ENCODE peak calls at places on chromosomes 13 and 19, in four cellular contexts. Z is spleen, O is HCT116, B is Panc1. F is an unnamed sample.

GRCh38 chr19:8023371-8023770 is 17.9 kb upstream of the ELAVL1 start:
- DNase-seq in Z (no peak), O (no peak), B (no peak), F (no peak)

GRCh38 chr13:113592571-113592970 is 8.0 kb downstream of the TFDP1 start:
- DNase-seq in Z (peak), O (no peak), B (no peak), F (no peak)

GRCh38 chr13:85132986-85133385 is 666.2 kb downstream of the SLITRK6 start:
- DNase-seq in Z (no peak), O (no peak), B (no peak), F (no peak)

GRCh38 chr19:57978586-57979289 is 4.4 kb upstream of the C19orf18 start:
- DNase-seq in Z (no peak), O (no peak), B (no peak), F (no peak)

GRCh38 chr19:19040417-19040816 is 7.0 kb downstream of the ARMC6 start:
- DNase-seq in Z (no peak), O (no peak), B (no peak), F (no peak)

GRCh38 chr19:5627395-5627904 is 4.6 kb downstream of the SAFB start:
- DNase-seq in Z (peak), O (no peak), B (no peak), F (no peak)

GRCh38 chr13:30908416-30908980 is 2.4 kb downstream of the MEDAG start:
- DNase-seq in Z (no peak), O (no peak), B (no peak), F (no peak)

GRCh38 chr13:30580852-30581502 is 36.7 kb upstream of the USPL1 start:
- DNase-seq in Z (no peak), O (no peak), B (no peak), F (no peak)

GRCh38 chr19:4225902-4226301 is 3.4 kb upstream of the EBI3 start:
- DNase-seq in Z (no peak), O (no peak), B (no peak), F (no peak)

DNA sequence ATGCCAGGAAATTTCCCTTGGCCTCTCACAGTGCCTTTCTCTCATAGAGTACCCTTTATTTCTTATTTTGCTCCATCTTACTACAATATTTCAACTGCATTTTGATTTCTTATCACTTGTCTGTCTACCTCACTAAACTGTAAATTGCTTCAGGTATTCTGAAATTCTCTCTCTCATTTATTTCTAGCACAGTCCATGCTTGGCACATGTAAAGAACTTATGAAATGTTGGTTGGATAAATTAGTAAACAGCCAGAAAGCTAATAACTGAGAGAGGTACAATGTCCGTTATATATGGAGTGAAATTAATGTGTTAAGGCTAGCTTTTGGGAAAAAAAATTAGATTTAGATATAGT is 138.3 kb upstream of the RFC3 start:
- DNase-seq in Z (no peak), O (no peak), B (no peak), F (no peak)
- H3K4me3 ChIP-seq in Z (peak), O (no peak), B (no peak), F (no peak)

GRCh38 chr19:55406091-55406868 is 1.3 kb downstream of the UBE2S start:
- DNase-seq in Z (no peak), O (no peak), B (no peak), F (no peak)
- H3K27ac ChIP-seq in Z (peak), O (peak), B (peak), F (peak)

DNA sequence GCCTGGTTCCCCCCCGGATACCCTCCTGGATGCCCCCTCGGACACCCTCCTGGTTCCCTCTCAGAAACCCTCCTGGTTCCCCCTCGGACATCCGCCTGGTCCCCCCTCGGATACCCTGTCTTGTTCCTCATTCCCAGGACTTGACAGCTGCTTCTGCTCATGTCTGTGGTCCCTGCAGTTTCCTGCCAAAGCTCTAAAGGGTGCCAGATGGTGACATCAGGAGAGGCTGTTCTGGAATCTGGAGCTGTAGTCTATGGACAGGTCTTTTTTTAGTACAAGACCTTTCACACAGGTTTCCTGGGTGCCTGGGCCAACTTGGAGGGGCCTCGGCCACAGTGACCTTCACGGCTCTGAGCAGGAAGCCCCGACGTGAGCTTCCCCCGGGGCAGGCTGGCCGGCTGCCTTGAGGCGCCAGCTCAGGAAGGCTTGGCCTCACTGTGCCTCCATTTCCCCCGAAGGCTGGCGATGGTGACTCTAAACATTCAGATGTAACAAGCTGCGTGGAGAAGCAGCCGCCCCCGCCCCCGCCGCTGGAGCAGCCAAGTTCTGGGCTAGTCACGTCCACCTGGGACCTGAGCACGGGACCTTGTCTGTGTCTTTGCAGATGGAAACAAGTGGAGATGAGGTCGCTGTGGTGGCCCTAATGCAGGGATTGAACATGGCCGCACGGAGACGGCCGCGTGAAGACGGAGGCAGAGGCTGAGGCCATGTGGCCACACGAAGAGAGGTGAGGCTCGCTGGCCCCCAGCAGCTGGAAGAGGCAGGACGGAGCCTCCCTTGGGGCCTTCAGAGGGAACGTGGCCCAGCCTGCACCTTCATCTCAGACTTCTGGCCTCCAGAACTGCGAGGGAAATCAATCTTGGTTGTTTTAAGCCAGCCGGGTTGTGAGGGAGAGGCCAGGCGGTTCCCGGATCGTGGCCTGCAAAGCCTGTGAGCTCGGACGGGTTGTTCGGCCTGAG is 12.7 kb downstream of the SGTA start:
- DNase-seq in Z (peak), O (no peak), B (no peak), F (peak)
- TF ChIP-seq POLR2AphosphoS5 in Z (peak), O (no peak), B (no peak), F (no peak)

DNA sequence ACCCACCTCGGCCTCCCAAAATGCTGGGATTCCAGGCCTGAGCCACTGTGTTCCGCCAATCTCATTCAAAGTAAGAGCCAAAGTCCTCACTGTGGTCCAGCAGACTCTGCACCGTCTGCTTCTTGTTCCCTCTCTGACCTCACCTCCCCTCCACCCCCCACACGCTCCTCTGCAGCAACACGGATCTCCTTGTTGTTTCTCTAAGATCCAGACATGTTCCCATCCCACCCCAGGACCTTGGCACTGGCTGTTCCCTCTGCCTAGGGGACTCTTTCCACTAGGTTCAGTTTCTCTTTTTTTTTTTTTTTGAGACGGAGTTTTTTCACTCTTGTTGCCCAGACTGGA is 38.4 kb downstream of the LTBP4 start:
- DNase-seq in Z (no peak), O (no peak), B (no peak), F (no peak)
- H3K4me3 ChIP-seq in Z (no peak), O (no peak), B (no peak), F (no peak)

GRCh38 chr13:79491715-79492114 is 10.8 kb downstream of the NDFIP2 start:
- DNase-seq in Z (no peak), O (no peak), B (no peak), F (no peak)
- H3K27ac ChIP-seq in Z (no peak), O (no peak), B (no peak), F (no peak)

GRCh38 chr19:50537769-50538230 is 24.1 kb upstream of the ASPDH start:
- DNase-seq in Z (peak), O (peak), B (peak), F (no peak)
- TF ChIP-seq POLR2AphosphoS5 in Z (no peak), O (no peak), B (no peak), F (no peak)

GRCh38 chr19:12838893-12839656 is 760 bp downstream of the MAST1 start:
- DNase-seq in Z (no peak), O (no peak), B (no peak), F (no peak)
- H3K4me3 ChIP-seq in Z (peak), O (peak), B (peak), F (peak)

F was measured in breast epithelium.